ENCODE peak calls at places on chromosomes 1 and 21, in four cellular contexts. J is transverse colon, K is OCI-LY7, O is type B pancreatic cell. Y is an unnamed sample.

GRCh38 chr1:167454929-167455785 is 63.2 kb downstream of the CD247 start:
- DNase-seq in K (peak), J (peak), O (peak), Y (peak)

GRCh38 chr1:94599090-94599813 is 57.7 kb upstream of the F3 start:
- DNase-seq in O (no peak), K (no peak), J (no peak), Y (no peak)

GRCh38 chr1:183226963-183227362 is 40.9 kb downstream of the LAMC2 start:
- DNase-seq in O (no peak), K (no peak), J (no peak), Y (no peak)

GRCh38 chr1:85450832-85451231 is 14.1 kb downstream of the DDAH1 start:
- DNase-seq in J (no peak), O (no peak), K (no peak), Y (no peak)

GRCh38 chr1:46166521-46167462 is 8.1 kb upstream of the TSPAN1 start:
- DNase-seq in J (no peak), O (no peak), K (peak), Y (peak)

GRCh38 chr1:53502641-53503432 is 43.6 kb downstream of the DMRTB1 start:
- DNase-seq in K (no peak), O (no peak), J (no peak), Y (no peak)

GRCh38 chr21:45505416-45506021 is 36.7 kb downstream of the SLC19A1 start:
- DNase-seq in J (peak), O (peak), K (no peak), Y (no peak)

GRCh38 chr1:1132042-1132927 is 16.4 kb upstream of the C1orf159 start:
- DNase-seq in J (peak), O (no peak), K (no peak), Y (no peak)

GRCh38 chr1:84653130-84653680 is 37.1 kb downstream of the SSX2IP start:
- DNase-seq in J (no peak), K (no peak), O (no peak), Y (no peak)

GRCh38 chr1:2470290-2471158 is 5.6 kb upstream of the PLCH2 start:
- DNase-seq in J (no peak), O (no peak), K (no peak), Y (no peak)

GRCh38 chr1:182974792-182975191 is 21.8 kb upstream of the SHCBP1L start:
- DNase-seq in J (no peak), K (no peak), O (no peak), Y (no peak)

GRCh38 chr21:34560609-34561008 is 48.6 kb upstream of the KCNE1 start:
- DNase-seq in O (no peak), K (no peak), J (no peak), Y (no peak)

GRCh38 chr1:51247022-51247421 is 10.9 kb downstream of the RNF11 start:
- DNase-seq in K (no peak), J (no peak), O (no peak), Y (peak)

GRCh38 chr1:161052899-161053298 is 7.1 kb upstream of the USF1 start:
- DNase-seq in K (no peak), O (no peak), J (no peak), Y (no peak)

GRCh38 chr1:181135462-181135781 is 46.9 kb downstream of the IER5 start:
- DNase-seq in O (no peak), J (no peak), K (peak), Y (no peak)
- TF ChIP-seq CTCF in O (peak), J (peak), K (peak), Y (peak)

GRCh38 chr1:242723044-242723742 is 198.7 kb upstream of the PLD5 start:
- DNase-seq in J (no peak), K (no peak), O (no peak), Y (no peak)

GRCh38 chr1:242718967-242719366 is 194.5 kb upstream of the PLD5 start:
- DNase-seq in J (no peak), K (no peak), O (no peak), Y (no peak)
- TF ChIP-seq CTCF in J (no peak), K (no peak), O (no peak), Y (no peak)

GRCh38 chr1:115275216-115275615 is 62.8 kb downstream of the NGF start:
- DNase-seq in O (no peak), K (peak), J (no peak), Y (no peak)
- TF ChIP-seq CTCF in O (peak), K (peak), J (peak), Y (peak)

DNA sequence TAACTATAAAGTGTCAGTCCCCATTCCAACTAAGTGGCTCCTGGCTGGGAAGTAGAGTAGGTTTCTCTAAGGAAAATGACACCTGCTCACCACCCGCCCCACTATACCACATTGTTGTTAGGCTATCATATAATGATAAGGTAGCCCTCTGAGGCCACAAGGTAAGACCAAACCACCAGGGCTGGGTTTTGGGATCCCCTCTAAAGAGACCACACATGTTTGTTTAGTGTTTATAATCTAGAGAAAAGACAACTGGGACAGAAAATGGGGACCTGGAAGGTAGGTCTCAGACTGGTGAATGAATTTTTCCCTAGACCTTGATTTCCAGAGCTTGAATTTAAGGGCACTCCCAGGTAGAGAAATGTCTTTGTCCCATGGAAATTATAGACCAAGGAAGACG is 15.2 kb downstream of the AKIRIN1 start:
- DNase-seq in J (no peak), K (no peak), O (no peak), Y (no peak)
- TF ChIP-seq CTCF in J (no peak), K (no peak), O (no peak), Y (no peak)

GRCh38 chr1:171931752-171932151 is 90.5 kb downstream of the DNM3 start:
- DNase-seq in O (no peak), K (no peak), J (no peak), Y (no peak)

GRCh38 chr1:171934664-171935063 is 93.4 kb downstream of the DNM3 start:
- DNase-seq in O (no peak), K (no peak), J (no peak), Y (no peak)

GRCh38 chr1:171935086-171935485 is 93.8 kb downstream of the DNM3 start:
- DNase-seq in K (no peak), O (no peak), J (no peak), Y (no peak)

DNA sequence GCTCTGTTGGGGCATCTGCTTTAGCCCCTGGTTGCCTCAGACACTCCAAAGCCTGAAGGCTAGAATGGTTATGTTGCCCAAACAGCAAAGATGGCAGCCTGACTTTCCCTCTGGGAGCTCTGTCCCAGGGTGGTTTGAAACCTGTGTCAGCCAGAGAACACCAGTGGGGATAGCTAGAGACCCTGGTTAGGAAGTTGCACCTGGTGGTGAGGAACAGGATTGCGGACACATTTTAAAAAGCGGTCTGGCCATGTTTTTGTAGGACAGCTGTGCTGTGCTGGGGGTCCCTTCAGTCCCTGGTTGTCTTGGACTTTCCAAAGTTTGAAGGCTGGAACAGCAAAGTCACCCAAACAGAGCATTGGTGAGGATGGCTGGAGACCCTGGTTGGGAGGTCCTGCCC is 87.8 kb downstream of the DNM3 start:
- DNase-seq in O (no peak), K (no peak), J (no peak), Y (no peak)
- TF ChIP-seq CTCF in O (peak), K (peak), J (peak), Y (no peak)

GRCh38 chr1:234924450-234925355 is 203.9 kb downstream of the TOMM20 start:
- DNase-seq in K (peak), O (no peak), J (no peak), Y (no peak)
- TF ChIP-seq CTCF in K (peak), O (no peak), J (no peak), Y (no peak)

DNA sequence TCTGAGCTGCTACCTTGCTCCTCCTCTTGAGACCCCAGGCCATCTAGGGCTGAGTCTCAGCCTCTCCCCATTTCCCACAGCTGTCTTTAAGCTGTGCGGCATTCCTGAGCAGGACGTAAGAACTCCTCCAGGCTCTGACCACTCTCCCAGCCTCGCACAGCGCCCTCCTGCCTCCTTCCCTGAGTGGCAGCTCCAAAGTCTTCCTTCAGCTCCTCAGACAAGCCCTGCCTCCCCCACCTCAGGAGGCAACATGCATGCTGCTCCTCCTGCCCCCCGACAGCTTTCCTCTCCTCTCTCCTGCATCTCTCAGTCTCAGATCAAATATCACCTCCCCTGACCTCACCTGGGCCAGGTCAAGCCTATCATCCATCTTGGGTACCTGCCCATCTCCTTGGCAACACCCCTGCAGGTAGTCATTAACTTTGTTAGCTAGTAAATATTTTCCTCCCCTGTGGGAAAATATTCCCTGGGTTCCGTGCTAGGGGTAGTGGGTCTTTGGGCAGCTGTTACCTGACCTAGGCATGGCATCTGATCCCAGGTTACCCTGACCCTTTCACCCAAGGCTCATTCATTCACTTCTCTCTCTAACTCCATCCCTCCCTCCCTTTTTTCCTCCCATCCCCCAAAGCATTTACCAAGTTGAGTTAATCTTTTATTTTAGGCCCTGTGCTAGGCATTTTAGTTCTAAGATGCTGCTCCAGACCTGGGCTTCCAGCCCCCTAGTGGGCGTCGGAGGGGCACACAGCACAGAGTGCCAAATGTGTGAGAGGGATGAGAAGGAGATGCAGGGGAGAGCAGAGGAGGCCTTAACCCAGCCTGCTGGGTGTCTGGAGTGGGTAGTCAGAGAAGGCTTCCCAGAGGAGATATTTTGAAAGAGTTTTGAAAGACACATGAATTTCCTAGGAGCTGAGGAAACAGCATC is 419.9 kb downstream of the PTPRU start:
- DNase-seq in O (peak), K (peak), J (no peak), Y (no peak)
- TF ChIP-seq CTCF in O (peak), K (peak), J (no peak), Y (no peak)

Y was measured in GM10248.